ENCODE peak calls at places on chromosomes 5 and 9, in five cellular contexts. R is GM12878, O is H1, J is HepG2, E is K562. P is an unnamed sample.

GRCh38 chr5:69078921-69079537 is 14.8 kb upstream of the SLC30A5 start:
- DNase-seq in R (no peak), O (no peak), J (peak; percentile 24), E (no peak), P (no peak)

GRCh38 chr5:119453045-119453383 is 717 bp downstream of the HSD17B4 start:
- DNase-seq in R (no peak), O (no peak), J (no peak), E (peak; percentile 25), P (no peak)

GRCh38 chr5:151054713-151055112 is 26.1 kb downstream of the TNIP1 start:
- DNase-seq in R (no peak), O (no peak), J (no peak), E (no peak), P (no peak)

GRCh38 chr5:9852686-9853085 is 222.5 kb upstream of the TAS2R1 start:
- DNase-seq in R (no peak), O (no peak), J (no peak), E (no peak), P (no peak)

GRCh38 chr5:88889165-88890069 is 6.4 kb upstream of the MEF2C start:
- DNase-seq in R (no peak), O (peak; percentile 67), J (no peak), E (no peak), P (no peak)

GRCh38 chr5:14467251-14467650 is 114.3 kb upstream of the OTULINL start:
- DNase-seq in R (no peak), O (no peak), J (no peak), E (no peak), P (no peak)

GRCh38 chr9:34047864-34048729 is 590 bp downstream of the UBAP2 start:
- DNase-seq in R (no peak), O (no peak), J (peak; percentile 29), E (peak; percentile 78), P (peak; percentile 6)

GRCh38 chr5:88952996-88953643 is 70.1 kb upstream of the MEF2C start:
- DNase-seq in R (no peak), O (no peak), J (no peak), E (no peak), P (no peak)

GRCh38 chr5:112479418-112479817 is 60.3 kb upstream of the EPB41L4A start:
- DNase-seq in R (no peak), O (no peak), J (no peak), E (no peak), P (no peak)

GRCh38 chr9:104903609-104904008 is 24.3 kb downstream of the ABCA1 start:
- DNase-seq in R (no peak), O (no peak), J (peak; percentile 38), E (no peak), P (no peak)

GRCh38 chr5:156920042-156920860 is 42.8 kb downstream of the TIMD4 start:
- DNase-seq in R (peak; percentile 77), O (no peak), J (no peak), E (no peak), P (no peak)

GRCh38 chr5:103340717-103341397 is 82.3 kb downstream of the MACIR start:
- DNase-seq in R (peak; percentile 79), O (no peak), J (no peak), E (peak; percentile 9), P (no peak)

GRCh38 chr5:142977363-142978051 is 207.3 kb downstream of the ARHGAP26 start:
- DNase-seq in R (peak; percentile 58), O (no peak), J (no peak), E (peak; percentile 16), P (no peak)

GRCh38 chr5:14942212-14942611 is 70.6 kb upstream of the ANKH start:
- DNase-seq in R (no peak), O (no peak), J (no peak), E (no peak), P (no peak)

GRCh38 chr5:115072266-115073056 is 97.2 kb downstream of the TRIM36 start:
- DNase-seq in R (no peak), O (no peak), J (no peak), E (no peak), P (no peak)

GRCh38 chr5:133251296-133252132 is 199.7 kb downstream of the HSPA4 start:
- DNase-seq in R (no peak), O (no peak), J (peak; percentile 37), E (no peak), P (no peak)

GRCh38 chr5:38816083-38817030 is 29.5 kb upstream of the OSMR start:
- DNase-seq in R (no peak), O (no peak), J (no peak), E (no peak), P (no peak)

GRCh38 chr5:142428773-142429473 is 104.1 kb upstream of the SPRY4 start:
- DNase-seq in R (no peak), O (no peak), J (no peak), E (no peak), P (no peak)

GRCh38 chr5:6452622-6453504 is 4.2 kb downstream of the UBE2QL1 start:
- DNase-seq in R (no peak), O (no peak), J (no peak), E (no peak), P (no peak)

GRCh38 chr5:73296772-73297171 is 123.8 kb downstream of the TMEM174 start:
- DNase-seq in R (no peak), O (no peak), J (no peak), E (peak; percentile 72), P (no peak)

GRCh38 chr9:137293094-137293481 is 9.0 kb downstream of the NRARP start:
- DNase-seq in R (no peak), O (no peak), J (no peak), E (no peak), P (no peak)

GRCh38 chr9:137486141-137486490 is 27.0 kb upstream of the NSMF start:
- DNase-seq in R (no peak), O (no peak), J (no peak), E (no peak), P (no peak)

GRCh38 chr5:58075907-58076306 is 384.0 kb downstream of the PLK2 start:
- DNase-seq in R (no peak), O (no peak), J (no peak), E (no peak), P (no peak)

GRCh38 chr9:35882265-35882848 is 12.2 kb upstream of the OR13J1 start:
- DNase-seq in R (peak; percentile 20), O (peak; percentile 91), J (peak; percentile 62), E (peak; percentile 64), P (peak; percentile 71)

GRCh38 chr9:93298498-93299417 is 114.8 kb downstream of the WNK2 start:
- DNase-seq in R (no peak), O (no peak), J (peak; percentile 86), E (no peak), P (no peak)

GRCh38 chr5:62043289-62044274 is 262.4 kb upstream of the KIF2A start:
- DNase-seq in R (no peak), O (peak; percentile 65), J (no peak), E (no peak), P (no peak)

GRCh38 chr5:68252678-68253520 is 37.3 kb downstream of the PIK3R1 start:
- DNase-seq in R (no peak), O (peak; percentile 58), J (peak; percentile 63), E (peak; percentile 62), P (peak; percentile 46)

GRCh38 chr9:136943291-136944093 is 1.0 kb downstream of the FBXW5 start:
- DNase-seq in R (no peak), O (peak; percentile 71), J (no peak), E (peak; percentile 55), P (no peak)

GRCh38 chr9:109118802-109119438 is 827 bp downstream of the TMEM245 start:
- DNase-seq in R (no peak), O (peak; percentile 58), J (peak; percentile 16), E (peak; percentile 22), P (no peak)

GRCh38 chr9:5532301-5532700 is 22.0 kb downstream of the PDCD1LG2 start:
- DNase-seq in R (no peak), O (no peak), J (no peak), E (no peak), P (no peak)

GRCh38 chr5:83440826-83441225 is 30.7 kb upstream of the VCAN start:
- DNase-seq in R (no peak), O (no peak), J (no peak), E (no peak), P (no peak)

GRCh38 chr5:178192787-178193186 is 5.6 kb upstream of the GMCL2 start:
- DNase-seq in R (no peak), O (no peak), J (no peak), E (no peak), P (no peak)
- TF ChIP-seq CEBPB in R (no peak), O (no peak), J (no peak), E (no peak), P (no peak)

GRCh38 chr9:112757300-112757883 is 6.8 kb downstream of the SNX30 start:
- DNase-seq in R (no peak), O (no peak), J (no peak), E (no peak), P (no peak)

GRCh38 chr9:112755675-112756074 is 5.1 kb downstream of the SNX30 start:
- DNase-seq in R (no peak), O (no peak), J (no peak), E (no peak), P (no peak)

GRCh38 chr9:112753725-112754124 is 3.2 kb downstream of the SNX30 start:
- DNase-seq in R (no peak), O (no peak), J (no peak), E (no peak), P (peak; percentile 36)

GRCh38 chr9:112754578-112754977 is 4.0 kb downstream of the SNX30 start:
- DNase-seq in R (no peak), O (no peak), J (no peak), E (no peak), P (peak; percentile 49)

GRCh38 chr9:112755059-112755458 is 4.5 kb downstream of the SNX30 start:
- DNase-seq in R (no peak), O (no peak), J (no peak), E (no peak), P (no peak)
- TF ChIP-seq POLR2AphosphoS5 in R (no peak), O (no peak), J (no peak), E (no peak), P (no peak)

GRCh38 chr5:168987540-168988300 is 313.2 kb downstream of the SLIT3 start:
- DNase-seq in R (no peak), O (peak; percentile 91), J (peak; percentile 43), E (peak; percentile 56), P (peak; percentile 32)
- TF ChIP-seq YY1 in R (peak; percentile 47), O (no peak), J (no peak), E (no peak), P (no peak)

GRCh38 chr5:136808756-136809155 is 443.4 kb upstream of the TRPC7 start:
- DNase-seq in R (no peak), O (no peak), J (no peak), E (no peak), P (no peak)

GRCh38 chr5:136810198-136810823 is 445.0 kb upstream of the TRPC7 start:
- DNase-seq in R (no peak), O (no peak), J (no peak), E (no peak), P (no peak)

GRCh38 chr5:136811086-136811485 is 445.7 kb upstream of the TRPC7 start:
- DNase-seq in R (no peak), O (no peak), J (no peak), E (no peak), P (no peak)

GRCh38 chr5:136809382-136809781 is 444.0 kb upstream of the TRPC7 start:
- DNase-seq in R (peak; percentile 4), O (no peak), J (no peak), E (no peak), P (no peak)

DNA sequence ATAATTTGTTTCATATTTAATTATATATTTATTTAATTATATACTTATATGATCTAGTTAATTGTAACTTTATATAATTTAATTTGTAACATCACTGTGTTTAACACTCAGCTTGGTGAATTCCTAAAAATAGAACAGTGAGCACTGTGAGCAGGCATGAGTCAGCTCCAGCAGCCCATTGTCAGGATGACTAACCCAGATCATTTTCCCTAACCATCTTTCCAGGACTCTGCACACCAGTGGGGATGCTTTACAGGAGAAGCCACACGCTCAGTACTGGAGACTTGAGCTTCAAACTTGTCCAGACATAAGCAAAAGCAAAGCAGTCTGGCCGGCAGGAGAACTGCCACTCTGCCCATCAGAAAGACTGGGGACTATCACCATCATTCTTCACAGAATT is 446.2 kb upstream of the TRPC7 start:
- DNase-seq in R (no peak), O (no peak), J (no peak), E (no peak), P (no peak)
- TF ChIP-seq CEBPB in R (no peak), O (no peak), J (no peak), E (no peak), P (no peak)